ENCODE peak calls at places on chromosomes 11 and 22, in six cellular contexts. One of them, this sample, is unnamed.

GRCh38 chr11:126392638-126393023 is 37.1 kb downstream of the ST3GAL4 start:
- DNase-seq in mucosa of descending colon: no peak
- DNase-seq in GM13976: no peak
- DNase-seq in neural crest cell: no peak
- DNase-seq in choroid plexus epithelial cell: no peak
- DNase-seq in pancreas: no peak
- DNase-seq in this sample: no peak

GRCh38 chr11:130159657-130160459 is at the start of gene ST14:
- DNase-seq in mucosa of descending colon: peak
- DNase-seq in neural crest cell: peak
- DNase-seq in pancreas: peak
- DNase-seq in choroid plexus epithelial cell: no peak
- DNase-seq in GM13976: peak
- DNase-seq in this sample: no peak

GRCh38 chr22:44718418-44718817 is 16.4 kb downstream of the PRR5 start:
- DNase-seq in GM13976: no peak
- DNase-seq in pancreas: no peak
- DNase-seq in neural crest cell: no peak
- DNase-seq in mucosa of descending colon: no peak
- DNase-seq in choroid plexus epithelial cell: no peak
- DNase-seq in this sample: peak

GRCh38 chr22:43128116-43128515 is 15.1 kb downstream of the MCAT start:
- DNase-seq in neural crest cell: no peak
- DNase-seq in GM13976: no peak
- DNase-seq in mucosa of descending colon: no peak
- DNase-seq in choroid plexus epithelial cell: no peak
- DNase-seq in pancreas: no peak
- DNase-seq in this sample: no peak

GRCh38 chr11:23078289-23078971 is 218.2 kb upstream of the CCDC179 start:
- DNase-seq in GM13976: no peak
- DNase-seq in choroid plexus epithelial cell: peak
- DNase-seq in neural crest cell: no peak
- DNase-seq in pancreas: no peak
- DNase-seq in mucosa of descending colon: no peak
- DNase-seq in this sample: no peak

GRCh38 chr11:27248430-27249207 is 114.4 kb downstream of the CCDC34 start:
- DNase-seq in neural crest cell: no peak
- DNase-seq in choroid plexus epithelial cell: peak
- DNase-seq in pancreas: no peak
- DNase-seq in mucosa of descending colon: no peak
- DNase-seq in GM13976: no peak
- DNase-seq in this sample: no peak

GRCh38 chr11:66007201-66007634 is 4.6 kb upstream of the CST6 start:
- DNase-seq in pancreas: no peak
- DNase-seq in choroid plexus epithelial cell: no peak
- DNase-seq in GM13976: peak
- DNase-seq in neural crest cell: no peak
- DNase-seq in mucosa of descending colon: no peak
- DNase-seq in this sample: no peak

GRCh38 chr11:115527534-115528125 is 23.4 kb upstream of the CADM1 start:
- DNase-seq in pancreas: no peak
- DNase-seq in choroid plexus epithelial cell: no peak
- DNase-seq in neural crest cell: no peak
- DNase-seq in mucosa of descending colon: no peak
- DNase-seq in GM13976: no peak
- DNase-seq in this sample: no peak

GRCh38 chr11:33515347-33515746 is 185.3 kb downstream of the C11orf91 start:
- DNase-seq in mucosa of descending colon: no peak
- DNase-seq in neural crest cell: no peak
- DNase-seq in GM13976: peak
- DNase-seq in pancreas: no peak
- DNase-seq in choroid plexus epithelial cell: peak
- DNase-seq in this sample: peak

GRCh38 chr22:37483594-37484114 is 2.5 kb downstream of the MFNG start:
- DNase-seq in choroid plexus epithelial cell: no peak
- DNase-seq in neural crest cell: no peak
- DNase-seq in mucosa of descending colon: no peak
- DNase-seq in pancreas: no peak
- DNase-seq in GM13976: no peak
- DNase-seq in this sample: no peak

GRCh38 chr11:6663794-6664478 is 8.3 kb upstream of the DCHS1 start:
- DNase-seq in choroid plexus epithelial cell: no peak
- DNase-seq in pancreas: no peak
- DNase-seq in mucosa of descending colon: no peak
- DNase-seq in neural crest cell: no peak
- DNase-seq in GM13976: no peak
- DNase-seq in this sample: no peak

GRCh38 chr22:42432020-42432596 is at the start of gene NFAM1:
- DNase-seq in choroid plexus epithelial cell: no peak
- DNase-seq in neural crest cell: no peak
- DNase-seq in pancreas: peak
- DNase-seq in mucosa of descending colon: peak
- DNase-seq in GM13976: no peak
- DNase-seq in this sample: no peak

GRCh38 chr11:129215506-129216245 is 23.6 kb upstream of the ARHGAP32 start:
- DNase-seq in GM13976: no peak
- DNase-seq in mucosa of descending colon: no peak
- DNase-seq in choroid plexus epithelial cell: no peak
- DNase-seq in neural crest cell: no peak
- DNase-seq in pancreas: no peak
- DNase-seq in this sample: no peak

GRCh38 chr11:1887451-1888346 is 4.0 kb downstream of the PRR33 start:
- DNase-seq in mucosa of descending colon: no peak
- DNase-seq in pancreas: peak
- DNase-seq in choroid plexus epithelial cell: no peak
- DNase-seq in neural crest cell: no peak
- DNase-seq in GM13976: no peak
- DNase-seq in this sample: no peak

GRCh38 chr11:131092469-131092868 is 176.2 kb upstream of the SNX19 start:
- DNase-seq in neural crest cell: no peak
- DNase-seq in pancreas: no peak
- DNase-seq in mucosa of descending colon: no peak
- DNase-seq in choroid plexus epithelial cell: no peak
- DNase-seq in GM13976: no peak
- DNase-seq in this sample: no peak

GRCh38 chr11:86987687-86988086 is 32.5 kb upstream of the FZD4 start:
- DNase-seq in pancreas: no peak
- DNase-seq in neural crest cell: no peak
- DNase-seq in mucosa of descending colon: no peak
- DNase-seq in GM13976: no peak
- DNase-seq in choroid plexus epithelial cell: no peak
- DNase-seq in this sample: no peak

GRCh38 chr11:129996113-129996870 is 6.3 kb downstream of the PRDM10 start:
- DNase-seq in choroid plexus epithelial cell: no peak
- DNase-seq in neural crest cell: no peak
- DNase-seq in mucosa of descending colon: no peak
- DNase-seq in pancreas: no peak
- DNase-seq in GM13976: no peak
- DNase-seq in this sample: no peak

GRCh38 chr11:27398413-27398780 is 35.4 kb upstream of the CCDC34 start:
- DNase-seq in mucosa of descending colon: no peak
- DNase-seq in choroid plexus epithelial cell: no peak
- DNase-seq in GM13976: no peak
- DNase-seq in neural crest cell: no peak
- DNase-seq in pancreas: no peak
- DNase-seq in this sample: no peak

GRCh38 chr22:42811510-42811909 is 45.6 kb downstream of the ARFGAP3 start:
- DNase-seq in GM13976: no peak
- DNase-seq in mucosa of descending colon: no peak
- DNase-seq in neural crest cell: no peak
- DNase-seq in pancreas: no peak
- DNase-seq in choroid plexus epithelial cell: no peak
- DNase-seq in this sample: no peak

GRCh38 chr11:44765026-44765595 is 38.3 kb downstream of the TSPAN18 start:
- DNase-seq in mucosa of descending colon: no peak
- DNase-seq in neural crest cell: no peak
- DNase-seq in choroid plexus epithelial cell: no peak
- DNase-seq in GM13976: no peak
- DNase-seq in pancreas: no peak
- DNase-seq in this sample: no peak

GRCh38 chr11:44767421-44767820 is 40.7 kb downstream of the TSPAN18 start:
- DNase-seq in neural crest cell: no peak
- DNase-seq in pancreas: no peak
- DNase-seq in choroid plexus epithelial cell: peak
- DNase-seq in GM13976: no peak
- DNase-seq in mucosa of descending colon: no peak
- DNase-seq in this sample: no peak

GRCh38 chr11:44765676-44766075 is 38.9 kb downstream of the TSPAN18 start:
- DNase-seq in neural crest cell: no peak
- DNase-seq in choroid plexus epithelial cell: no peak
- DNase-seq in mucosa of descending colon: no peak
- DNase-seq in GM13976: no peak
- DNase-seq in pancreas: no peak
- DNase-seq in this sample: no peak

GRCh38 chr11:44766972-44767278 is 40.2 kb downstream of the TSPAN18 start:
- DNase-seq in GM13976: no peak
- DNase-seq in mucosa of descending colon: no peak
- DNase-seq in choroid plexus epithelial cell: peak
- DNase-seq in pancreas: no peak
- DNase-seq in neural crest cell: no peak
- DNase-seq in this sample: no peak

GRCh38 chr11:44766112-44766971 is 39.6 kb downstream of the TSPAN18 start:
- DNase-seq in choroid plexus epithelial cell: peak
- DNase-seq in mucosa of descending colon: no peak
- DNase-seq in pancreas: no peak
- DNase-seq in GM13976: no peak
- DNase-seq in neural crest cell: no peak
- DNase-seq in this sample: no peak
- TF ChIP-seq CTCF in choroid plexus epithelial cell: peak
- TF ChIP-seq CTCF in mucosa of descending colon: no peak
- TF ChIP-seq CTCF in pancreas: no peak
- TF ChIP-seq CTCF in GM13976: no peak
- TF ChIP-seq CTCF in neural crest cell: no peak
- TF ChIP-seq CTCF in this sample: no peak

GRCh38 chr11:117945047-117945820 is 16.0 kb upstream of the TMPRSS13 start:
- DNase-seq in neural crest cell: no peak
- DNase-seq in pancreas: no peak
- DNase-seq in GM13976: no peak
- DNase-seq in mucosa of descending colon: no peak
- DNase-seq in choroid plexus epithelial cell: no peak
- DNase-seq in this sample: no peak
- TF ChIP-seq CTCF in neural crest cell: peak
- TF ChIP-seq CTCF in pancreas: no peak
- TF ChIP-seq CTCF in GM13976: no peak
- TF ChIP-seq CTCF in mucosa of descending colon: no peak
- TF ChIP-seq CTCF in choroid plexus epithelial cell: peak
- TF ChIP-seq CTCF in this sample: peak

GRCh38 chr22:27992294-27993165 is 73.5 kb upstream of the PITPNB start:
- DNase-seq in pancreas: no peak
- DNase-seq in mucosa of descending colon: no peak
- DNase-seq in choroid plexus epithelial cell: no peak
- DNase-seq in GM13976: no peak
- DNase-seq in neural crest cell: no peak
- DNase-seq in this sample: no peak

GRCh38 chr22:27990451-27990840 is 71.4 kb upstream of the PITPNB start:
- DNase-seq in GM13976: no peak
- DNase-seq in pancreas: no peak
- DNase-seq in mucosa of descending colon: no peak
- DNase-seq in neural crest cell: no peak
- DNase-seq in choroid plexus epithelial cell: no peak
- DNase-seq in this sample: no peak

GRCh38 chr22:27991586-27992293 is 72.7 kb upstream of the PITPNB start:
- DNase-seq in mucosa of descending colon: no peak
- DNase-seq in neural crest cell: no peak
- DNase-seq in choroid plexus epithelial cell: no peak
- DNase-seq in pancreas: no peak
- DNase-seq in GM13976: no peak
- DNase-seq in this sample: no peak

GRCh38 chr22:27989758-27990450 is 70.8 kb upstream of the PITPNB start:
- DNase-seq in choroid plexus epithelial cell: no peak
- DNase-seq in pancreas: no peak
- DNase-seq in GM13976: no peak
- DNase-seq in mucosa of descending colon: no peak
- DNase-seq in neural crest cell: no peak
- DNase-seq in this sample: no peak

GRCh38 chr22:27990879-27991278 is 71.8 kb upstream of the PITPNB start:
- DNase-seq in neural crest cell: peak
- DNase-seq in mucosa of descending colon: no peak
- DNase-seq in pancreas: no peak
- DNase-seq in GM13976: peak
- DNase-seq in choroid plexus epithelial cell: peak
- DNase-seq in this sample: peak
- TF ChIP-seq CTCF in neural crest cell: peak
- TF ChIP-seq CTCF in mucosa of descending colon: no peak
- TF ChIP-seq CTCF in pancreas: no peak
- TF ChIP-seq CTCF in GM13976: peak
- TF ChIP-seq CTCF in choroid plexus epithelial cell: peak
- TF ChIP-seq CTCF in this sample: peak

GRCh38 chr22:20015187-20015625 is 1.4 kb downstream of the ARVCF start:
- DNase-seq in GM13976: no peak
- DNase-seq in neural crest cell: no peak
- DNase-seq in mucosa of descending colon: peak
- DNase-seq in pancreas: peak
- DNase-seq in choroid plexus epithelial cell: no peak
- DNase-seq in this sample: no peak

GRCh38 chr22:20018001-20018400 is 1.4 kb upstream of the ARVCF start:
- DNase-seq in mucosa of descending colon: no peak
- DNase-seq in neural crest cell: no peak
- DNase-seq in pancreas: no peak
- DNase-seq in GM13976: no peak
- DNase-seq in choroid plexus epithelial cell: no peak
- DNase-seq in this sample: no peak

GRCh38 chr22:20017622-20017958 is 967 bp upstream of the ARVCF start:
- DNase-seq in choroid plexus epithelial cell: no peak
- DNase-seq in mucosa of descending colon: peak
- DNase-seq in pancreas: peak
- DNase-seq in GM13976: no peak
- DNase-seq in neural crest cell: no peak
- DNase-seq in this sample: no peak

GRCh38 chr22:20015971-20016733 is 471 bp downstream of the ARVCF start:
- DNase-seq in choroid plexus epithelial cell: no peak
- DNase-seq in pancreas: peak
- DNase-seq in GM13976: no peak
- DNase-seq in mucosa of descending colon: peak
- DNase-seq in neural crest cell: peak
- DNase-seq in this sample: peak

DNA sequence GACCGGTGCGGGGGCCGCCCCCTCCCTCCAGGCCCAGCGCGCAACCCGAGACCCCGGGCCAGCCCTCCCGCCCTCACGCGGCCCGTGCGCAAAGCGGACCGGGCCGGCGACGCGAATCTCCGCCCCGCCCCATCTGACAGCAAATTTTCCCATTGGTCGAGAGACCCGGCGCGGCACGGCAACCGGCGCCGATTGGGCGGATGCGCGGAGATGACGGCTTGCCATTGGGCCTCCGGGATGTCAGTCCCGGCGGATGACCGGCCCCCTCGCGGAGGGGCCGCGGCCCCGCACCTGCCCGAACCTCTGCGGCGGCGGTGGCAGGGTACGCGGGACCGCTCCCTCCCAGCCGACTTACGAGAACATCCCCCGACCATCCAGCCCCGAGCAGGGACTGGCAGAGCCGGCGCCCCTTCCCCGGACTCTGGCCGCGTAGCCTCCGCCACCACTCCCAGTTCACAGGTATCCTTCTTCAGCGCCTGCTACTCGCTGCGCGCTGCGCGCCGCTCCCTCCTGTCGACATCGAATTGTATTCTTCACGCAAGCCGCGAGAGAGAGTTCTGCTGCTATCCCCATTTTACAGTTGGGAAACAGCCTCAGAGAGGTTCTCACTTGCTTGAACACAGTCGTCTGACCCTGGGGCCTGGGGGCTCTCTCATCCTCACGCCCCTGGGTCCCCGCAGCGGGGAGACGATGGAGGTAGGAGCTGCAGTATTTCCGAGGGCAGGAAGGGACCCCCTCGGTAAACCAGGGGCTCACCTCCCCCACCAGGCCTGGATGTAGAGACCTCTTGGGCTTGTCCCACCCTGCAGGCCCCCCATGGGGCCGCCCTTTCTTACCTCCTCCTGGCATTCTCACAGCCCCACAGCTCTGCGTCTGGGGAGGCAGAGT is at the start of gene ARVCF:
- DNase-seq in neural crest cell: peak
- DNase-seq in GM13976: peak
- DNase-seq in choroid plexus epithelial cell: peak
- DNase-seq in pancreas: peak
- DNase-seq in mucosa of descending colon: peak
- DNase-seq in this sample: peak
- TF ChIP-seq CTCF in neural crest cell: peak
- TF ChIP-seq CTCF in GM13976: no peak
- TF ChIP-seq CTCF in choroid plexus epithelial cell: no peak
- TF ChIP-seq CTCF in pancreas: no peak
- TF ChIP-seq CTCF in mucosa of descending colon: no peak
- TF ChIP-seq CTCF in this sample: peak

This sample was measured in activated CD8-positive, alpha-beta T cell treated with anti-CD3 and anti-CD28 coated beads for 36 hours.